ENCODE peak calls at places on chromosomes 11 and 22, in five cellular contexts. O, N, A, U and X are unnamed samples.

GRCh38 chr11:10379871-10380568 is 75.0 kb upstream of the AMPD3 start:
- DNase-seq in O (no peak), N (peak; percentile 67), A (no peak), U (no peak), X (peak; percentile 65)

GRCh38 chr11:35064114-35064800 is 74.7 kb upstream of the CD44 start:
- DNase-seq in O (no peak), N (no peak), A (no peak), U (no peak), X (no peak)

GRCh38 chr11:83072689-83073242 is 1.1 kb upstream of the RAB30 start:
- DNase-seq in O (no peak), N (no peak), A (no peak), U (no peak), X (no peak)

GRCh38 chr11:2268911-2269600 is 1.3 kb downstream of the ASCL2 start:
- DNase-seq in O (peak; percentile 94), N (peak; percentile 62), A (peak; percentile 73), U (peak; percentile 20), X (peak; percentile 78)

GRCh38 chr11:114162719-114163123 is 103.2 kb downstream of the ZBTB16 start:
- DNase-seq in O (no peak), N (peak; percentile 95), A (peak; percentile 89), U (no peak), X (peak; percentile 95)

GRCh38 chr11:35629914-35630313 is 11.7 kb downstream of the FJX1 start:
- DNase-seq in O (no peak), N (peak; percentile 99), A (peak; percentile 89), U (no peak), X (peak; percentile 99)

GRCh38 chr22:46652930-46653331 is 32.7 kb downstream of the GRAMD4 start:
- DNase-seq in O (no peak), N (no peak), A (no peak), U (no peak), X (no peak)

GRCh38 chr11:59601788-59602187 is 13.8 kb downstream of the OSBP start:
- DNase-seq in O (no peak), N (no peak), A (no peak), U (no peak), X (no peak)

GRCh38 chr11:23764285-23764684 is 732.6 kb upstream of the LUZP2 start:
- DNase-seq in O (no peak), N (no peak), A (no peak), U (no peak), X (no peak)

GRCh38 chr11:110389946-110390345 is 39.8 kb upstream of the FDX1 start:
- DNase-seq in O (no peak), N (no peak), A (no peak), U (no peak), X (no peak)

GRCh38 chr11:29306527-29306926 is 710.3 kb downstream of the KCNA4 start:
- DNase-seq in O (no peak), N (peak; percentile 55), A (no peak), U (no peak), X (peak; percentile 47)

GRCh38 chr11:69524291-69524882 is 42.9 kb downstream of the LINC01488 start:
- DNase-seq in O (peak; percentile 51), N (peak; percentile 26), A (peak; percentile 53), U (no peak), X (peak; percentile 68)